ENCODE peak calls at places on chromosomes 12 and 14, in four cellular contexts. One of them, this sample, is unnamed.

GRCh38 chr12:123506843-123507236 is 26.7 kb downstream of the RILPL1 start:
- DNase-seq in HepG2: no peak
- DNase-seq in GM12878: no peak
- DNase-seq in K562: no peak
- DNase-seq in this sample: no peak

GRCh38 chr12:1837541-1838206 is 17.3 kb downstream of the LRTM2 start:
- DNase-seq in HepG2: peak
- DNase-seq in GM12878: no peak
- DNase-seq in K562: no peak
- DNase-seq in this sample: no peak

GRCh38 chr14:79629891-79630560 is 581.3 kb downstream of the DIO2 start:
- DNase-seq in HepG2: no peak
- DNase-seq in GM12878: no peak
- DNase-seq in K562: no peak
- DNase-seq in this sample: no peak

GRCh38 chr12:1917172-1918070 is 1.0 kb downstream of the CACNA2D4 start:
- DNase-seq in HepG2: no peak
- DNase-seq in GM12878: no peak
- DNase-seq in K562: peak
- DNase-seq in this sample: peak

GRCh38 chr12:14410841-14411569 is 45.5 kb downstream of the ATF7IP start:
- DNase-seq in HepG2: no peak
- DNase-seq in GM12878: no peak
- DNase-seq in K562: no peak
- DNase-seq in this sample: no peak

GRCh38 chr12:111598637-111599458 is at the start of gene ATXN2:
- DNase-seq in HepG2: no peak
- DNase-seq in GM12878: no peak
- DNase-seq in K562: peak
- DNase-seq in this sample: peak

GRCh38 chr12:71164877-71165197 is 7.0 kb upstream of the TSPAN8 start:
- DNase-seq in HepG2: peak
- DNase-seq in GM12878: no peak
- DNase-seq in K562: no peak
- DNase-seq in this sample: no peak

GRCh38 chr14:105889666-105890473 is 363.5 kb downstream of the TMEM121 start:
- DNase-seq in HepG2: no peak
- DNase-seq in GM12878: no peak
- DNase-seq in K562: peak
- DNase-seq in this sample: no peak

GRCh38 chr12:110807640-110808039 is 39.1 kb upstream of the CCDC63 start:
- DNase-seq in HepG2: no peak
- DNase-seq in GM12878: no peak
- DNase-seq in K562: no peak
- DNase-seq in this sample: no peak

GRCh38 chr12:96070670-96071279 is 35.4 kb upstream of the LTA4H start:
- DNase-seq in HepG2: peak
- DNase-seq in GM12878: peak
- DNase-seq in K562: no peak
- DNase-seq in this sample: no peak

GRCh38 chr14:100039903-100040302 is 25.3 kb upstream of the EVL start:
- DNase-seq in HepG2: no peak
- DNase-seq in GM12878: no peak
- DNase-seq in K562: no peak
- DNase-seq in this sample: no peak

GRCh38 chr14:96053236-96053599 is 14.1 kb downstream of the C14orf132 start:
- DNase-seq in HepG2: no peak
- DNase-seq in GM12878: no peak
- DNase-seq in K562: no peak
- DNase-seq in this sample: no peak

GRCh38 chr14:46344327-46344937 is 307.1 kb downstream of the RPL10L start:
- DNase-seq in HepG2: peak
- DNase-seq in GM12878: peak
- DNase-seq in K562: no peak
- DNase-seq in this sample: peak

GRCh38 chr14:99244960-99245340 is 27.0 kb downstream of the BCL11B start:
- DNase-seq in HepG2: no peak
- DNase-seq in GM12878: no peak
- DNase-seq in K562: no peak
- DNase-seq in this sample: no peak

GRCh38 chr14:65164068-65164824 is 61.9 kb upstream of the MAX start:
- DNase-seq in HepG2: peak
- DNase-seq in GM12878: no peak
- DNase-seq in K562: peak
- DNase-seq in this sample: peak

GRCh38 chr12:12705833-12706520 is 10.0 kb upstream of the GPR19 start:
- DNase-seq in HepG2: no peak
- DNase-seq in GM12878: no peak
- DNase-seq in K562: no peak
- DNase-seq in this sample: no peak

GRCh38 chr14:68526420-68527105 is 266.3 kb downstream of the ZFP36L1 start:
- DNase-seq in HepG2: no peak
- DNase-seq in GM12878: no peak
- DNase-seq in K562: no peak
- DNase-seq in this sample: no peak

GRCh38 chr14:44529026-44529425 is 21.9 kb upstream of the FSCB start:
- DNase-seq in HepG2: no peak
- DNase-seq in GM12878: no peak
- DNase-seq in K562: no peak
- DNase-seq in this sample: no peak

GRCh38 chr12:124338448-124338847 is 43.6 kb downstream of the RFLNA start:
- DNase-seq in HepG2: no peak
- DNase-seq in GM12878: no peak
- DNase-seq in K562: no peak
- DNase-seq in this sample: no peak

GRCh38 chr14:75274899-75275569 is 3.6 kb upstream of the FOS start:
- DNase-seq in HepG2: no peak
- DNase-seq in GM12878: peak
- DNase-seq in K562: no peak
- DNase-seq in this sample: no peak

GRCh38 chr14:31441273-31442110 is 15.8 kb downstream of the DTD2 start:
- DNase-seq in HepG2: no peak
- DNase-seq in GM12878: no peak
- DNase-seq in K562: no peak
- DNase-seq in this sample: no peak
- TF ChIP-seq BHLHE40 in HepG2: no peak
- TF ChIP-seq BHLHE40 in GM12878: no peak
- TF ChIP-seq BHLHE40 in K562: no peak
- TF ChIP-seq BHLHE40 in this sample: no peak

GRCh38 chr12:94792690-94793089 is 142.3 kb upstream of the TMCC3 start:
- DNase-seq in HepG2: no peak
- DNase-seq in GM12878: no peak
- DNase-seq in K562: no peak
- DNase-seq in this sample: peak
- TF ChIP-seq FOXM1 in HepG2: no peak
- TF ChIP-seq FOXM1 in GM12878: no peak
- TF ChIP-seq FOXM1 in K562: no peak
- TF ChIP-seq FOXM1 in this sample: no peak

GRCh38 chr14:92759679-92760523 is 11.5 kb upstream of the LGMN start:
- DNase-seq in HepG2: no peak
- DNase-seq in GM12878: peak
- DNase-seq in K562: no peak
- DNase-seq in this sample: no peak
- TF ChIP-seq BHLHE40 in HepG2: no peak
- TF ChIP-seq BHLHE40 in GM12878: no peak
- TF ChIP-seq BHLHE40 in K562: no peak
- TF ChIP-seq BHLHE40 in this sample: no peak

GRCh38 chr12:132872975-132873421 is 14.4 kb downstream of the CHFR start:
- DNase-seq in HepG2: no peak
- DNase-seq in GM12878: peak
- DNase-seq in K562: no peak
- DNase-seq in this sample: no peak
- TF ChIP-seq FOXM1 in HepG2: no peak
- TF ChIP-seq FOXM1 in GM12878: no peak
- TF ChIP-seq FOXM1 in K562: no peak
- TF ChIP-seq FOXM1 in this sample: no peak

GRCh38 chr12:132554857-132555630 is 55.3 kb downstream of the LRCOL1 start:
- DNase-seq in HepG2: peak
- DNase-seq in GM12878: no peak
- DNase-seq in K562: peak
- DNase-seq in this sample: peak
- TF ChIP-seq BHLHE40 in HepG2: no peak
- TF ChIP-seq BHLHE40 in GM12878: no peak
- TF ChIP-seq BHLHE40 in K562: no peak
- TF ChIP-seq BHLHE40 in this sample: no peak